ENCODE peak calls at places on chromosomes 1 and 21, in eight cellular contexts. One of them, this sample, is unnamed.
A peak's percentile ranks its signal among the peaks of the same experiment; 100 is the strongest.

GRCh38 chr1:32984090-32984828 is 19.6 kb upstream of the RNF19B start:
- DNase-seq in HAP-1: no peak
- DNase-seq in pancreas: no peak
- DNase-seq in mammary epithelial cell: no peak
- DNase-seq in colonic mucosa: no peak
- DNase-seq in uterus: no peak
- DNase-seq in adipocyte: no peak
- DNase-seq in PC-9: no peak
- DNase-seq in this sample: no peak

GRCh38 chr21:26177741-26178452 is 7.3 kb upstream of the APP start:
- DNase-seq in HAP-1: no peak
- DNase-seq in pancreas: no peak
- DNase-seq in mammary epithelial cell: no peak
- DNase-seq in colonic mucosa: no peak
- DNase-seq in uterus: no peak
- DNase-seq in adipocyte: no peak
- DNase-seq in PC-9: no peak
- DNase-seq in this sample: no peak

GRCh38 chr1:171742577-171742922 is 685 bp upstream of the VAMP4 start:
- DNase-seq in HAP-1: no peak
- DNase-seq in pancreas: no peak
- DNase-seq in mammary epithelial cell: peak; percentile 57
- DNase-seq in colonic mucosa: peak; percentile 71
- DNase-seq in uterus: peak; percentile 61
- DNase-seq in adipocyte: peak; percentile 85
- DNase-seq in PC-9: no peak
- DNase-seq in this sample: peak; percentile 52

GRCh38 chr1:26285366-26286063 is 5.6 kb downstream of the SH3BGRL3 start:
- DNase-seq in HAP-1: peak; percentile 48
- DNase-seq in pancreas: peak; percentile 59
- DNase-seq in mammary epithelial cell: no peak
- DNase-seq in colonic mucosa: peak; percentile 65
- DNase-seq in uterus: no peak
- DNase-seq in adipocyte: no peak
- DNase-seq in PC-9: no peak
- DNase-seq in this sample: no peak

GRCh38 chr1:31752952-31753351 is 11.2 kb downstream of the ADGRB2 start:
- DNase-seq in HAP-1: no peak
- DNase-seq in pancreas: no peak
- DNase-seq in mammary epithelial cell: no peak
- DNase-seq in colonic mucosa: no peak
- DNase-seq in uterus: no peak
- DNase-seq in adipocyte: no peak
- DNase-seq in PC-9: no peak
- DNase-seq in this sample: no peak

GRCh38 chr1:36673207-36673606 is 190.5 kb upstream of the CSF3R start:
- DNase-seq in HAP-1: peak; percentile 41
- DNase-seq in pancreas: no peak
- DNase-seq in mammary epithelial cell: no peak
- DNase-seq in colonic mucosa: no peak
- DNase-seq in uterus: no peak
- DNase-seq in adipocyte: no peak
- DNase-seq in PC-9: no peak
- DNase-seq in this sample: no peak

GRCh38 chr1:174692313-174692712 is 244.5 kb downstream of the GPR52 start:
- DNase-seq in HAP-1: no peak
- DNase-seq in pancreas: no peak
- DNase-seq in mammary epithelial cell: peak; percentile 5
- DNase-seq in colonic mucosa: no peak
- DNase-seq in uterus: no peak
- DNase-seq in adipocyte: peak; percentile 40
- DNase-seq in PC-9: no peak
- DNase-seq in this sample: no peak

GRCh38 chr1:7389201-7389785 is 381.8 kb upstream of the VAMP3 start:
- DNase-seq in HAP-1: no peak
- DNase-seq in pancreas: no peak
- DNase-seq in mammary epithelial cell: no peak
- DNase-seq in colonic mucosa: no peak
- DNase-seq in uterus: no peak
- DNase-seq in adipocyte: no peak
- DNase-seq in PC-9: no peak
- DNase-seq in this sample: no peak

GRCh38 chr1:221187174-221187573 is 307.9 kb downstream of the HLX start:
- DNase-seq in HAP-1: no peak
- DNase-seq in pancreas: no peak
- DNase-seq in mammary epithelial cell: no peak
- DNase-seq in colonic mucosa: no peak
- DNase-seq in uterus: no peak
- DNase-seq in adipocyte: no peak
- DNase-seq in PC-9: no peak
- DNase-seq in this sample: no peak

GRCh38 chr1:92882817-92883216 is 51.0 kb downstream of the RPL5 start:
- DNase-seq in HAP-1: no peak
- DNase-seq in pancreas: no peak
- DNase-seq in mammary epithelial cell: peak; percentile 11
- DNase-seq in colonic mucosa: no peak
- DNase-seq in uterus: no peak
- DNase-seq in adipocyte: no peak
- DNase-seq in PC-9: no peak
- DNase-seq in this sample: no peak

GRCh38 chr1:247079141-247079874 is 697 bp upstream of the ZNF670 start:
- DNase-seq in HAP-1: no peak
- DNase-seq in pancreas: no peak
- DNase-seq in mammary epithelial cell: no peak
- DNase-seq in colonic mucosa: no peak
- DNase-seq in uterus: no peak
- DNase-seq in adipocyte: no peak
- DNase-seq in PC-9: peak; percentile 35
- DNase-seq in this sample: no peak

DNA sequence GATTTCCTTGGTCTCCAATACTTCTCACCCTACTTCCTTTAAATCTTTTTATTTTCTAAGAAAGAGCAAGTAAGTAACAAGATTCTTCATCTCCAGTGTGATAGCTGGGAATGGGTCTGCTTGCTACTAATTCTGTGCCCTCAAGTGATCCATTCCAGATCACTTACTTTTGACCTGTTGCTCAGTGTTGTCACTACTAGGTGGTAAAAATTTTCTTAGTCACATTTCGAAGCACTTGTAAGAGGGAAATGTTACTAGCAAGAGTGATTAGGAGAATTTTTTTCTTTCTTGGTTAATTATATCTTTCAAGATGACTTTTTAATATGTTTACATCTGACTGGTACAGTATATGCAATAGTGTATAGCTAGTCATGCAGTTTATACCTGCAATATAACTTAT is 2.2 kb downstream of the UBAP2L start:
- DNase-seq in HAP-1: no peak
- DNase-seq in pancreas: no peak
- DNase-seq in mammary epithelial cell: no peak
- DNase-seq in colonic mucosa: no peak
- DNase-seq in uterus: no peak
- DNase-seq in adipocyte: peak; percentile 2
- DNase-seq in PC-9: no peak
- DNase-seq in this sample: no peak
- H3K4me3 ChIP-seq in HAP-1: no peak overlapping the region
- H3K4me3 ChIP-seq in pancreas: no peak overlapping the region
- H3K4me3 ChIP-seq in mammary epithelial cell: no peak overlapping the region
- H3K4me3 ChIP-seq in colonic mucosa: no peak overlapping the region
- H3K4me3 ChIP-seq in uterus: no peak overlapping the region
- H3K4me3 ChIP-seq in adipocyte: peak overlapping the region; percentile 94
- H3K4me3 ChIP-seq in PC-9: peak overlapping the region; percentile 99
- H3K4me3 ChIP-seq in this sample: no peak overlapping the region

GRCh38 chr1:19390901-19391595 is 78.9 kb downstream of the SLC66A1 start:
- DNase-seq in HAP-1: peak; percentile 28
- DNase-seq in pancreas: no peak
- DNase-seq in mammary epithelial cell: peak; percentile 25
- DNase-seq in colonic mucosa: peak; percentile 63
- DNase-seq in uterus: peak; percentile 73
- DNase-seq in adipocyte: peak; percentile 94
- DNase-seq in PC-9: no peak
- DNase-seq in this sample: no peak

GRCh38 chr1:19393051-19393450 is 80.9 kb downstream of the SLC66A1 start:
- DNase-seq in HAP-1: no peak
- DNase-seq in pancreas: no peak
- DNase-seq in mammary epithelial cell: no peak
- DNase-seq in colonic mucosa: no peak
- DNase-seq in uterus: no peak
- DNase-seq in adipocyte: no peak
- DNase-seq in PC-9: no peak
- DNase-seq in this sample: no peak

GRCh38 chr1:19390166-19390850 is 78.2 kb downstream of the SLC66A1 start:
- DNase-seq in HAP-1: no peak
- DNase-seq in pancreas: no peak
- DNase-seq in mammary epithelial cell: no peak
- DNase-seq in colonic mucosa: no peak
- DNase-seq in uterus: no peak
- DNase-seq in adipocyte: no peak
- DNase-seq in PC-9: no peak
- DNase-seq in this sample: no peak

GRCh38 chr1:19392221-19392620 is 80.1 kb downstream of the SLC66A1 start:
- DNase-seq in HAP-1: no peak
- DNase-seq in pancreas: no peak
- DNase-seq in mammary epithelial cell: no peak
- DNase-seq in colonic mucosa: no peak
- DNase-seq in uterus: no peak
- DNase-seq in adipocyte: no peak
- DNase-seq in PC-9: no peak
- DNase-seq in this sample: no peak

DNA sequence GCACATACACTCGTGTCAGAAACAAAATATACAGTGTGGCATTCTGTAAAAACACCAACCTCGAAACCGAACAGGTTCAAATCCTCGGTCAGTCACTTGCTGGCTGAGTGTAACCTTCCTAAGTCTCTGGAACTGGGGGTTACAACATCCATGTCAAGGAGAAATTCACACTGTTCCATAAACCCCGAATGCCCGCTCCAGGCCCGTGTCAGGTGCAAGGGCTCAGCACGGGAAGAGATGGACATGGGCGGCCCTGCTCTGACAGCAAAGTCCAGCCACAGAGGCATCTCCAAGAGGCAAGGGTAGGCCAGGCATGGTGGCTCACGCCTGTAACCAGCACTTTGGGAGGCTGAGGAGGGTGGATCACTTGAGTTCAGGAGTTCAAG is 79.5 kb downstream of the SLC66A1 start:
- DNase-seq in HAP-1: no peak
- DNase-seq in pancreas: no peak
- DNase-seq in mammary epithelial cell: no peak
- DNase-seq in colonic mucosa: no peak
- DNase-seq in uterus: no peak
- DNase-seq in adipocyte: no peak
- DNase-seq in PC-9: no peak
- DNase-seq in this sample: no peak
- H3K4me1 ChIP-seq in HAP-1: no peaks in the 10 kb centered on the region
- H3K4me1 ChIP-seq in pancreas: no peaks in the 10 kb centered on the region
- H3K4me1 ChIP-seq in mammary epithelial cell: peaks cover 38% of the 10 kb centered on the region
- H3K4me1 ChIP-seq in colonic mucosa: peaks cover 12% of the 10 kb centered on the region
- H3K4me1 ChIP-seq in uterus: peaks cover 24% of the 10 kb centered on the region
- H3K4me1 ChIP-seq in adipocyte: peaks cover 19% of the 10 kb centered on the region
- H3K4me1 ChIP-seq in PC-9: no peaks in the 10 kb centered on the region
- H3K4me1 ChIP-seq in this sample: peaks cover 40% of the 10 kb centered on the region

GRCh38 chr1:49556676-49557234 is 467.0 kb downstream of the AGBL4 start:
- DNase-seq in HAP-1: no peak
- DNase-seq in pancreas: no peak
- DNase-seq in mammary epithelial cell: no peak
- DNase-seq in colonic mucosa: no peak
- DNase-seq in uterus: no peak
- DNase-seq in adipocyte: no peak
- DNase-seq in PC-9: no peak
- DNase-seq in this sample: peak; percentile 68
- H3K9me3 ChIP-seq in HAP-1: no peaks in the 10 kb centered on the region
- H3K9me3 ChIP-seq in pancreas: no peaks in the 10 kb centered on the region
- H3K9me3 ChIP-seq in mammary epithelial cell: peaks cover 5% of the 10 kb centered on the region
- H3K9me3 ChIP-seq in colonic mucosa: no peaks in the 10 kb centered on the region
- H3K9me3 ChIP-seq in uterus: no peaks in the 10 kb centered on the region
- H3K9me3 ChIP-seq in adipocyte: no peaks in the 10 kb centered on the region
- H3K9me3 ChIP-seq in PC-9: no peaks in the 10 kb centered on the region
- H3K9me3 ChIP-seq in this sample: peaks cover 25% of the 10 kb centered on the region

GRCh38 chr1:203797948-203798347 is 2.5 kb downstream of the ZBED6 start:
- DNase-seq in HAP-1: no peak
- DNase-seq in pancreas: peak; percentile 23
- DNase-seq in mammary epithelial cell: peak; percentile 67
- DNase-seq in colonic mucosa: peak; percentile 22
- DNase-seq in uterus: peak; percentile 38
- DNase-seq in adipocyte: no peak
- DNase-seq in PC-9: no peak
- DNase-seq in this sample: no peak

GRCh38 chr1:203796223-203796747 is 862 bp downstream of the ZBED6 start:
- DNase-seq in HAP-1: peak; percentile 18
- DNase-seq in pancreas: no peak
- DNase-seq in mammary epithelial cell: peak; percentile 34
- DNase-seq in colonic mucosa: peak; percentile 51
- DNase-seq in uterus: no peak
- DNase-seq in adipocyte: peak; percentile 64
- DNase-seq in PC-9: no peak
- DNase-seq in this sample: peak; percentile 35

GRCh38 chr1:203795382-203796222 is at the start of the genes ZBED6 and ZC3H11A:
- DNase-seq in HAP-1: peak; percentile 96
- DNase-seq in pancreas: peak; percentile 97
- DNase-seq in mammary epithelial cell: peak; percentile 99
- DNase-seq in colonic mucosa: peak; percentile 99
- DNase-seq in uterus: peak; percentile 100
- DNase-seq in adipocyte: peak; percentile 100
- DNase-seq in PC-9: peak; percentile 98
- DNase-seq in this sample: peak; percentile 100

GRCh38 chr1:203799157-203799556 is 3.7 kb downstream of the ZBED6 start:
- DNase-seq in HAP-1: no peak
- DNase-seq in pancreas: no peak
- DNase-seq in mammary epithelial cell: no peak
- DNase-seq in colonic mucosa: no peak
- DNase-seq in uterus: no peak
- DNase-seq in adipocyte: no peak
- DNase-seq in PC-9: no peak
- DNase-seq in this sample: no peak

GRCh38 chr1:203797216-203797615 is 1.8 kb downstream of the ZBED6 start:
- DNase-seq in HAP-1: no peak
- DNase-seq in pancreas: no peak
- DNase-seq in mammary epithelial cell: no peak
- DNase-seq in colonic mucosa: no peak
- DNase-seq in uterus: no peak
- DNase-seq in adipocyte: no peak
- DNase-seq in PC-9: no peak
- DNase-seq in this sample: no peak
- H3K4me3 ChIP-seq in HAP-1: peak overlapping the region; percentile 77
- H3K4me3 ChIP-seq in pancreas: peak overlapping the region; percentile 77
- H3K4me3 ChIP-seq in mammary epithelial cell: peak overlapping the region; percentile 67
- H3K4me3 ChIP-seq in colonic mucosa: peak overlapping the region; percentile 63
- H3K4me3 ChIP-seq in uterus: peak overlapping the region; percentile 63
- H3K4me3 ChIP-seq in adipocyte: peak overlapping the region; percentile 85
- H3K4me3 ChIP-seq in PC-9: peak overlapping the region; percentile 70
- H3K4me3 ChIP-seq in this sample: no peak overlapping the region

DNA sequence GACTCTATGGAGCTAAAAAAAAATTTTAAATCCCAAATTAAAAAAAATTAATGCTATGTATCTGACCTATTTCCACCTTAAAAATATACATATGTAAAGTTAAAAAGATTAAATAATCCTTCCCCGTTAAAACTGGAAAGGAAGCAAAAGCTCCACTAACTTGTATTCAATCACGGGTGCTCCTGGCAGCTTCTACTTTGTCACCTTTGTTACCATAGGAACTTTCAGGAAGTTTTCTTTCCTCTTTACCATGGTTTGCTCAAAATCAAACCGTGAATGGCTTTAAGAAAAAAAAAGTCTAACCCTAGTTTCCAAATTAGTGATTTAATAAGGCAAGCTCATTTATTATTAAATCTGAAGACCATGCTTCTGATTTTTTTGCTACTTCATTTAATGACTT is 3.5 kb downstream of the GPATCH2 start:
- DNase-seq in HAP-1: no peak
- DNase-seq in pancreas: no peak
- DNase-seq in mammary epithelial cell: no peak
- DNase-seq in colonic mucosa: no peak
- DNase-seq in uterus: no peak
- DNase-seq in adipocyte: no peak
- DNase-seq in PC-9: no peak
- DNase-seq in this sample: no peak
- H3K4me1 ChIP-seq in HAP-1: peaks cover 15% of the 10 kb centered on the region
- H3K4me1 ChIP-seq in pancreas: peaks cover 25% of the 10 kb centered on the region
- H3K4me1 ChIP-seq in mammary epithelial cell: peaks cover 7% of the 10 kb centered on the region
- H3K4me1 ChIP-seq in colonic mucosa: peaks cover 14% of the 10 kb centered on the region
- H3K4me1 ChIP-seq in uterus: no peaks in the 10 kb centered on the region
- H3K4me1 ChIP-seq in adipocyte: peaks cover 15% of the 10 kb centered on the region
- H3K4me1 ChIP-seq in PC-9: peaks cover 27% of the 10 kb centered on the region
- H3K4me1 ChIP-seq in this sample: peaks cover 5% of the 10 kb centered on the region

This sample was measured in left lung.